ENCODE peak calls at places on chromosomes 6 and 20, in five cellular contexts. H, Y, M, I and O are unnamed samples.

GRCh38 chr6:143125455-143125854 is 64.8 kb downstream of the AIG1 start:
- DNase-seq in H (no peak), Y (no peak), I (no peak), M (no peak), O (no peak)

GRCh38 chr6:167103041-167103816 is 19.7 kb upstream of the CCR6 start:
- DNase-seq in H (no peak), M (no peak), I (no peak), Y (no peak), O (no peak)

GRCh38 chr6:129280719-129281118 is 397.8 kb downstream of the LAMA2 start:
- DNase-seq in H (peak), M (no peak), I (no peak), Y (no peak), O (peak)

GRCh38 chr6:157272866-157273755 is 50.2 kb downstream of the TMEM242 start:
- DNase-seq in H (no peak), I (no peak), M (no peak), Y (no peak), O (no peak)

GRCh38 chr6:13398421-13398994 is 70.2 kb upstream of the TBC1D7 start:
- DNase-seq in I (no peak), Y (no peak), H (no peak), M (no peak), O (no peak)

GRCh38 chr6:20840675-20841074 is 306.4 kb downstream of the CDKAL1 start:
- DNase-seq in Y (no peak), H (no peak), I (no peak), M (no peak), O (no peak)

GRCh38 chr6:77463308-77463880 is at the start of gene HTR1B:
- DNase-seq in I (no peak), Y (no peak), H (no peak), M (no peak), O (no peak)

GRCh38 chr6:72551470-72551869 is 70.4 kb upstream of the KCNQ5 start:
- DNase-seq in Y (no peak), H (no peak), M (no peak), I (no peak), O (no peak)

GRCh38 chr20:2521369-2522305 is 12.9 kb upstream of the ZNF343 start:
- DNase-seq in M (no peak), H (peak), Y (no peak), I (no peak), O (peak)

GRCh38 chr6:132937466-132937906 is 123.1 kb downstream of the RPS12 start:
- DNase-seq in Y (no peak), M (peak), H (no peak), I (no peak), O (peak)

GRCh38 chr6:152750694-152751093 is at the start of gene VIP:
- DNase-seq in H (no peak), M (no peak), I (no peak), Y (no peak), O (no peak)

GRCh38 chr6:2116496-2116895 is 128.9 kb downstream of the GMDS start:
- DNase-seq in Y (no peak), M (no peak), H (no peak), I (no peak), O (no peak)

GRCh38 chr20:50292324-50293243 is 102.0 kb downstream of the CEBPB start:
- DNase-seq in M (no peak), I (no peak), Y (peak), H (peak), O (peak)